ENCODE peak calls at places on chromosomes 12 and 14, in five cellular contexts. R is left lung, H is uterus, Y is A549, B is hepatocyte. V is an unnamed sample. For H3K4me1, the result is how much of the 10 kb centered on the place peaks cover.

GRCh38 chr12:50618864-50619609 is 114.3 kb downstream of the DIP2B start:
- DNase-seq in H (no peak), R (no peak), B (peak), Y (no peak), V (no peak)

GRCh38 chr12:19988457-19988856 is 379.9 kb upstream of the PDE3A start:
- DNase-seq in B (no peak), R (no peak), H (peak), Y (no peak), V (no peak)

GRCh38 chr12:32508626-32509025 is 109.3 kb downstream of the FGD4 start:
- DNase-seq in Y (no peak), H (no peak), R (no peak), B (no peak), V (no peak)

GRCh38 chr12:96198970-96199369 is 4.8 kb downstream of the ELK3 start:
- DNase-seq in B (no peak), Y (no peak), R (no peak), H (no peak), V (no peak)

GRCh38 chr14:75579882-75580281 is 1.5 kb downstream of the FLVCR2 start:
- DNase-seq in H (no peak), R (no peak), Y (no peak), B (no peak), V (no peak)

GRCh38 chr14:37411079-37411735 is 183.8 kb downstream of the FOXA1 start:
- DNase-seq in Y (no peak), B (no peak), R (no peak), H (no peak), V (no peak)

GRCh38 chr12:125185740-125186470 is 120.7 kb downstream of the AACS start:
- DNase-seq in B (peak), Y (peak), R (peak), H (no peak), V (no peak)

GRCh38 chr14:75978249-75978731 is 3.5 kb downstream of the TGFB3 start:
- DNase-seq in R (no peak), H (peak), Y (no peak), B (no peak), V (no peak)

GRCh38 chr12:267581-268482 is 5.2 kb upstream of the SLC6A13 start:
- DNase-seq in R (no peak), Y (no peak), B (no peak), H (no peak), V (no peak)

GRCh38 chr12:69688496-69689427 is 10.3 kb downstream of the BEST3 start:
- DNase-seq in B (peak), Y (peak), R (peak), H (peak), V (peak)

GRCh38 chr14:64736271-64737131 is 32.3 kb downstream of the PLEKHG3 start:
- DNase-seq in Y (no peak), R (no peak), H (no peak), B (peak), V (no peak)

GRCh38 chr12:69977991-69978390 is 153.0 kb downstream of the MYRFL start:
- DNase-seq in B (no peak), Y (no peak), H (no peak), R (no peak), V (no peak)

GRCh38 chr14:54275997-54276396 is 120.8 kb upstream of the CDKN3 start:
- DNase-seq in H (no peak), B (no peak), R (no peak), Y (no peak), V (no peak)

GRCh38 chr14:31169877-31170276 is 37.7 kb downstream of the HECTD1 start:
- DNase-seq in B (no peak), R (no peak), H (no peak), Y (no peak), V (no peak)

GRCh38 chr12:95838125-95838524 is 20.6 kb upstream of the SNRPF start:
- DNase-seq in R (peak), Y (no peak), H (no peak), B (peak), V (no peak)

GRCh38 chr12:54419088-54419887 is at the start of gene ITGA5:
- DNase-seq in B (peak), R (peak), Y (peak), H (peak), V (no peak)

GRCh38 chr12:79156846-79157463 is 292.4 kb downstream of the SYT1 start:
- DNase-seq in B (no peak), Y (no peak), R (no peak), H (no peak), V (no peak)

GRCh38 chr14:68392393-68393085 is 400.3 kb downstream of the ZFP36L1 start:
- DNase-seq in H (peak), Y (no peak), B (peak), R (peak), V (no peak)

GRCh38 chr12:4174417-4174816 is 99.1 kb upstream of the CCND2 start:
- DNase-seq in R (no peak), Y (no peak), H (no peak), B (no peak), V (no peak)

GRCh38 chr14:99534863-99535262 is 53.7 kb downstream of the CCNK start:
- DNase-seq in Y (no peak), B (no peak), R (no peak), H (no peak), V (no peak)

GRCh38 chr14:98444077-98444476 is 827.9 kb downstream of the BCL11B start:
- DNase-seq in B (no peak), H (no peak), R (no peak), Y (no peak), V (no peak)

GRCh38 chr12:16285586-16285985 is 8.1 kb upstream of the SLC15A5 start:
- DNase-seq in Y (no peak), R (no peak), H (no peak), B (no peak), V (no peak)

GRCh38 chr12:132084681-132085635 is 59.2 kb downstream of the DDX51 start:
- DNase-seq in Y (peak), B (peak), R (peak), H (peak), V (peak)

GRCh38 chr12:109820921-109821381 is 12.2 kb downstream of the TRPV4 start:
- DNase-seq in H (no peak), R (no peak), B (no peak), Y (no peak), V (no peak)

GRCh38 chr12:109816870-109817269 is 16.3 kb downstream of the TRPV4 start:
- DNase-seq in Y (no peak), H (no peak), R (no peak), B (no peak), V (no peak)

GRCh38 chr12:109818253-109818652 is 14.9 kb downstream of the TRPV4 start:
- DNase-seq in H (no peak), B (no peak), R (no peak), Y (no peak), V (no peak)

GRCh38 chr12:109817627-109818231 is 15.5 kb downstream of the TRPV4 start:
- DNase-seq in H (no peak), R (no peak), Y (no peak), B (no peak), V (no peak)

DNA sequence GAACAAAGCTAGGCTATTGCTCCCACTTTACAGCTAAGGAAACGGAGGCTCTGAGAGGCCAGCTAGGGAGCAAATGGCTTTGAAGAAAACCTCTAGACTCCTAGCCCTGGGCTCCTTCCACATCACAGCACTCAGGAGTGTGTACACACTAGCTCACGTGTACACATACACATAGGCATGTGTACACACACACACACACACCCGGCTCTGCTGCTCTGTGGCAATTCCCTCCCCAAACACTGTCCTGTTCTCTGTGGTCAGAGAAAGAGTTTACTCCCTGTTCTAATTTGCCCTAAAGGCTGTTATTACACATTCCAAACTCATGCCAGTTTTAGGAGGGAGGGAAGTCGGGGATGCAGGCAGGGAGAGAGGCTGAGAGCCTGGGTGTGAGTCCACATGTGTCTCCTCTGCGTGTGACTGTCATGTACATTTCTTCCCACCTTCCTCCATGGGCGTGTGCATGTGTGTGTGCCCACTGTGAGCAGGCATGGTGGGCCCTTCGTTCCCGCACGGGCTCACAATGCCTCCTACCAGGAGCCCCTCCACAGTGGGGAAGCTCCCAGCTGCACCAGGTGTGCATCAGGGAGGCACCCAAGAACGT is 14.2 kb downstream of the TRPV4 start:
- DNase-seq in B (no peak), R (no peak), H (no peak), Y (no peak), V (no peak)
- H3K4me1 ChIP-seq in B (under half), R (under half), H (under half), Y (under half), V (under half)

GRCh38 chr14:104970231-104971068 is 7.7 kb downstream of the AHNAK2 start:
- DNase-seq in Y (peak), H (peak), B (peak), R (peak), V (no peak)
- H3K4me3 ChIP-seq in Y (peak), H (peak), B (no peak), R (peak), V (no peak)

GRCh38 chr14:23378612-23379220 is 1.9 kb downstream of the CMTM5 start:
- DNase-seq in R (no peak), B (no peak), Y (no peak), H (no peak), V (no peak)
- TF ChIP-seq CTCF in R (no peak), B (no peak), Y (no peak), H (no peak), V (no peak)

DNA sequence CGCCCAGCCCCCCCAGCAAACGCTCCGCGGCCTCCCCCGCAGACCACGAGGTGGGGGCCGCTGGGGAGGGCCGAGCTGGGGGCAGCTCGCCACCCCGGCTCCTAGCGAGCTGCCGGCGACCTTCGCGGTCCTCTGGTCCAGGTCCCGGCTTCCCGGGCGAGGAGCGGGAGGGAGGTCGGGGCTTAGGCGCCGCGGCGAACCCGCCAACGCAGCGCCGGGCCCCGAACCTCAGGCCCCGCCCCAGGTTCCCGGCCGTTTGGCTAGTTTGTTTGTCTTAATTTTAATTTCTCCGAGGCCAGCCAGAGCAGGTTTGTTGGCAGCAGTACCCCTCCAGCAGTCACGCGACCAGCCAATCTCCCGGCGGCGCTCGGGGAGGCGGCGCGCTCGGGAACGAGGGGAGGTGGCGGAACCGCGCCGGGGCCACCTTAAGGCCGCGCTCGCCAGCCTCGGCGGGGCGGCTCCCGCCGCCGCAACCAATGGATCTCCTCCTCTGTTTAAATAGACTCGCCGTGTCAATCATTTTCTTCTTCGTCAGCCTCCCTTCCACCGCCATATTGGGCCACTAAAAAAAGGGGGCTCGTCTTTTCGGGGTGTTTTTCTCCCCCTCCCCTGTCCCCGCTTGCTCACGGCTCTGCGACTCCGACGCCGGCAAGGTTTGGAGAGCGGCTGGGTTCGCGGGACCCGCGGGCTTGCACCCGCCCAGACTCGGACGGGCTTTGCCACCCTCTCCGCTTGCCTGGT is at the start of gene CDKN1B:
- DNase-seq in B (peak), H (peak), Y (peak), R (peak), V (peak)
- H3K4me1 ChIP-seq in B (half or more), H (under half), Y (half or more), R (half or more), V (under half)

DNA sequence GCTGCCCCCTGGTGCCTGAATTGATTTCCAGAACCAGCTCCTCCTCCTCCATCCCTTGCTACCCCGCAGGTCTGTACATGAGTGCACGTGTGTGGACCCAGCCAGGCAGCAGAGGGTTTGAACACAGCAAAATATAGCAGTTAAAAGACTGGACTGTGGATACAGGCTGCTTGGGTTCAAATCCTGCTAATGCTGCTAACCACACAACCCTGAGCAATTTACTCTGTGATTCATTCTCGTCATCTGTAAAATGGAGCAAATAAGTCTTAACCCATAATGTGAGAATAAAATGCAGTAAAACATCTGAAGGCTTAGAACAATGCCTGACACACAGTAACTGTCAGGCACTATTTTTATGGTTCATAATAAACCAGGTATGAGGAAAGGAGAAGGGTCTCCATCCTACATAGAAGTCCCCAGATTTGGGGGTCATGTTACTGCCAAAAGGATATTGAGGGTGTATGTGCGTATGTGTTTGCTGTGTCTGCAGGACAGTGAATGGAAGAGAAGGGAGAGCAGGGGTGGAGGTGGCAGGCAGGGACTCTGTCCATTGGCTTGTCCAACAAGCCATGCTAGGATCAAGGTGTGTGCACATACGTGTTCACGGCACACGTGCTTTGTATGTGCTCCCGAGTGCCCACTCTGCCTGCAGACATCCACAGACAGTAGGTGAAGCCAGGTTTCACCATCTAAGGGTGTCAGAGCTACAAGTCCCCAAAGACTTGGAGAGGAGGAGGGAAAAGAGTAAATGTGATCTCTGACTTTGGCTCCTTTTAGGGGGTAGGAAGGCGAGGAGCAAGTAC is 1.5 kb upstream of the STAT6 start:
- DNase-seq in H (no peak), B (no peak), Y (no peak), R (no peak), V (no peak)
- H3K4me3 ChIP-seq in H (peak), B (no peak), Y (peak), R (peak), V (peak)

DNA sequence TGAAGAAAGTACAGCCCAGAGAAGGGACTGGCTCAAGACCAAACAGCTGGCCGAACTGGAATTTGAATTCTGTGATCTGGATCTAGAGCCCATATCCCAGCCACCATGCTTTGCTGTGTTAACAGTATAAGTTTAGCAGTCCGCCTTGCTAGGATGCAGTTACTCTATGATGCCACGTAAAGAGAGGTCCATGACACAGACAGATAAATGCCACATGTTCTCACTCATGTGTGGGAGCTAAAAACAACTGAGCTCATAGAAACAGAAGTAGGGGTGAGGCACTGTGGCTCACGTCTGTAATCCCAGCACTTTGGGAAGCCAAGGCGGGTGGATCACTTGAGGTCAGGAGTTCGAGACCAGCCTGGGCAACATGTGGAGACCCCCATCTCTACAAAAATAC is 9.2 kb upstream of the FBXL14 start:
- DNase-seq in Y (no peak), R (no peak), B (no peak), H (no peak), V (no peak)
- TF ChIP-seq CTCF in Y (no peak), R (no peak), B (no peak), H (no peak), V (no peak)

GRCh38 chr14:104968541-104969401 is 9.4 kb downstream of the AHNAK2 start:
- DNase-seq in Y (peak), B (peak), H (peak), R (no peak), V (no peak)

GRCh38 chr14:104966261-104967143 is 11.7 kb downstream of the AHNAK2 start:
- DNase-seq in H (no peak), Y (no peak), B (no peak), R (peak), V (no peak)

GRCh38 chr14:104967144-104967413 is 11.1 kb downstream of the AHNAK2 start:
- DNase-seq in H (no peak), B (no peak), Y (no peak), R (no peak), V (no peak)

GRCh38 chr14:104968153-104968527 is 10.0 kb downstream of the AHNAK2 start:
- DNase-seq in R (peak), Y (peak), B (peak), H (peak), V (no peak)

DNA sequence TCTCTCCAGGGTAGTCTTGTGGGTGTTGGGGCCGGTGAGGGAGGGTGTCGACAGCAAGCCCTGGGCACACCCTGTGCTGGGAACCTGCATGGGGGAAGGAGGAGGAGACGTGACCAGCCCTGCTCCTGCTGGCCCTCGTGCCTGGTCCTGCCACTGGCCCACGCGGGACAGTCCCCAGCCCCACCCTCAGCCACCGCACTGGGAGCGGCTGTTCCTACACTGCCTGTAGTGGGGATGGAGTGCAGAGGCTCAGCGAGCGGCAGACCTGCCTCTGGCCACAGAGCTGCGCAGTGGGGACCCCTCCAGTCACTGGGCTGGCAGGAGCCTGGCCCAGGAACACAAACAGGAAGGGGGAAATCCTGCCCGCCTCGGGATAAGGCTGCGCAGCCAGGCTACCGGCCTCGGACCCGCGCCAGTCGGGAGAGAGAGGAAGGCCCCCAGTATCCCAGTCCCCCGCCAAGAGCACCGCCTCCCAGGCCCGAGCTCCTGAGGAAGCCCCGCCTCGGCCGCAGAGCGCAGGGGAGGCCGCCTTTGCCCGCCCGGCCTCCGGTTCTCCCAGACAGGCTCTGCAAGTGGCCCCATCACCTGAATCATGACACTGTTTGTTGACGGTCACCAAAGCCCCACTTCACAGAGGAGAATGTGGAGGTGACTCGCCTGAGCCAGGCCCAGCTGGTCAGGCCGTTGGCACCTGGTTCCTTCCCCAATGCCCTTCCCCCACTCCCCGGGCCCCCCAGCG is 10.6 kb downstream of the AHNAK2 start:
- DNase-seq in Y (no peak), H (peak), B (peak), R (peak), V (no peak)
- H3K4me1 ChIP-seq in Y (half or more), H (under half), B (under half), R (half or more), V (under half)

GRCh38 chr12:56020437-56021189 is at the start of gene IKZF4:
- DNase-seq in H (peak), R (peak), Y (no peak), B (peak), V (no peak)
- H3K4me3 ChIP-seq in H (no peak), R (peak), Y (no peak), B (peak), V (peak)

DNA sequence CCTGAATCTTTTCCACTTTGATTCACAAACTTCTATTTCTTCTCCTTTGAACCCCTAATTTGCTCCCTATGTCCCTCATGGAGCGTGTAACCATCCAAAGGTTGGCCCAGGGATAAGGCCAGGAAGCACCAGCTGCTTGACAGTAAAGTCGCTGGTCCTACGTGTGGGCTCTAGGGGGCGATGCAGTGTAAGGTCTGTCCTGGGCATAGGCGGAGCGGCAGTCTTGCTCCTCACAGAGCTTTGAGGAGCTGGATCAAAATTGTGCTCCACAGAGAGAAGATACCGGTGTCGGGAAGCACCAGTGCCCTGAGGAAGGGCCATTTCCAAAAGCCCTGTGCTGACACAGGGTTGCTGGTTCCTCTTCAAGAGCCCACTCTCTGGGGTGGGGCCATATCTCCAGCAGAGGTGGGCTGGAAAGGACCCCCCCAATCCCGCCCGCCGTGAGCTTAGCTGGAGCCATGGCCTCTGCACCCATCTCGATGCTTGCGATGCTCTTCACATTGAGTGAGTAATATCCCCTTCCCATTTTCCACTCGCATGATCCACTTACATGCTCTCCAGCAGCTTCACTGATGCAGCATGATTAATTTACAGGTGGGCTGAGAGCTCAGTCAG is 49.9 kb upstream of the OR4E1 start:
- DNase-seq in Y (peak), B (peak), R (no peak), H (no peak), V (no peak)
- TF ChIP-seq CTCF in Y (peak), B (peak), R (no peak), H (no peak), V (no peak)

V was measured in thoracic aorta.